ENCODE peak calls at places on chromosomes 1 and 21, in ten cellular contexts. Z is Ammon's horn; J is HCEC 1CT; G is NCI-H1694 treated with DMSO at 0.1 percent for 48 hours; Q is fibroblast of mammary gland; N is CD8-positive, alpha-beta T cell; I is stimulated activated naive CD8-positive, alpha-beta T cell treated with anti-CD3 and anti-CD28 coated beads, Interleukin-15, Interleukin-2, amounts not matched to agents 100 U/mL and 50 U/mL, for 24 hours; O is endothelial cell; U is stimulated activated naive B cell treated with anti-CD40 and anti-IgM and Interleukin-4, amounts not matched to agents 10 μg/mL and 1 μg/mL and 100 μg/mL, for 72 hours; B is GM23338. S is an unnamed sample.

GRCh38 chr1:223775054-223775453 is 62.7 kb downstream of the CAPN2 start:
- DNase-seq in Z (no peak), J (no peak), G (no peak), Q (peak; percentile 79), N (no peak), I (no peak), O (no peak), U (no peak), B (no peak), S (no peak)

GRCh38 chr1:91731815-91732214 is 154.1 kb downstream of the TGFBR3 start:
- DNase-seq in Z (no peak), J (no peak), G (no peak), Q (peak; percentile 72), N (peak; percentile 21), I (peak; percentile 66), O (no peak), U (peak; percentile 31), B (no peak), S (no peak)

GRCh38 chr1:232950919-232951579 is 638 bp downstream of the NTPCR start:
- DNase-seq in Z (peak; percentile 28), J (no peak), G (no peak), Q (no peak), N (peak; percentile 18), I (peak; percentile 34), O (peak; percentile 13), U (no peak), B (peak; percentile 34), S (no peak)

GRCh38 chr1:205088341-205088740 is 4.1 kb upstream of the TMEM81 start:
- DNase-seq in Z (no peak), J (peak; percentile 31), G (no peak), Q (no peak), N (no peak), I (no peak), O (no peak), U (no peak), B (no peak), S (no peak)

GRCh38 chr1:97186381-97186780 is 464.8 kb downstream of the PTBP2 start:
- DNase-seq in Z (no peak), J (peak; percentile 24), G (no peak), Q (peak; percentile 22), N (no peak), I (no peak), O (peak; percentile 8), U (no peak), B (peak; percentile 62), S (no peak)

GRCh38 chr21:40067751-40068150 is 200.5 kb downstream of the PCP4 start:
- DNase-seq in Z (peak; percentile 58), J (no peak), G (peak; percentile 98), Q (no peak), N (no peak), I (no peak), O (no peak), U (no peak), B (no peak), S (no peak)

GRCh38 chr1:12188115-12188514 is 21.3 kb downstream of the TNFRSF1B start:
- DNase-seq in Z (no peak), J (peak; percentile 12), G (no peak), Q (no peak), N (no peak), I (no peak), O (no peak), U (no peak), B (peak; percentile 61), S (no peak)

GRCh38 chr1:59696421-59697115 is 118.2 kb upstream of the HOOK1 start:
- DNase-seq in Z (peak; percentile 47), J (no peak), G (no peak), Q (no peak), N (no peak), I (no peak), O (no peak), U (peak; percentile 17), B (no peak), S (no peak)

GRCh38 chr1:237901284-237901870 is 10.7 kb upstream of the ZP4 start:
- DNase-seq in Z (no peak), J (no peak), G (peak; percentile 3), Q (peak; percentile 34), N (no peak), I (no peak), O (peak; percentile 15), U (no peak), B (peak; percentile 81), S (no peak)

GRCh38 chr1:194830387-194830786 is 1644.0 kb upstream of the B3GALT2 start:
- DNase-seq in Z (no peak), J (no peak), G (no peak), Q (no peak), N (no peak), I (no peak), O (no peak), U (no peak), B (no peak), S (no peak)

GRCh38 chr1:32353886-32354570 is 8.3 kb downstream of the FAM229A start:
- DNase-seq in Z (no peak), J (peak; percentile 49), G (no peak), Q (peak; percentile 65), N (no peak), I (no peak), O (peak; percentile 21), U (no peak), B (no peak), S (no peak)

GRCh38 chr1:160007577-160008200 is 24.1 kb downstream of the PIGM start:
- DNase-seq in Z (peak; percentile 61), J (no peak), G (peak; percentile 41), Q (peak; percentile 38), N (no peak), I (no peak), O (no peak), U (no peak), B (peak; percentile 77), S (no peak)

GRCh38 chr1:43309626-43310025 is 8.8 kb downstream of the TIE1 start:
- DNase-seq in Z (no peak), J (no peak), G (no peak), Q (no peak), N (no peak), I (no peak), O (no peak), U (no peak), B (no peak), S (no peak)

GRCh38 chr1:235913311-235913710 is 46.6 kb upstream of the LYST start:
- DNase-seq in Z (no peak), J (peak; percentile 74), G (no peak), Q (peak; percentile 71), N (no peak), I (no peak), O (no peak), U (no peak), B (no peak), S (no peak)

GRCh38 chr1:89503690-89504089 is 20.9 kb upstream of the LRRC8B start:
- DNase-seq in Z (no peak), J (no peak), G (no peak), Q (no peak), N (no peak), I (no peak), O (no peak), U (no peak), B (no peak), S (no peak)

GRCh38 chr1:39960461-39960958 is 5.6 kb downstream of the MFSD2A start:
- DNase-seq in Z (peak; percentile 50), J (no peak), G (peak; percentile 100), Q (no peak), N (no peak), I (peak; percentile 30), O (no peak), U (peak; percentile 62), B (no peak), S (peak; percentile 7)

GRCh38 chr1:30535595-30536325 is 187.6 kb downstream of the MATN1 start:
- DNase-seq in Z (no peak), J (no peak), G (no peak), Q (no peak), N (no peak), I (no peak), O (no peak), U (no peak), B (no peak), S (no peak)

GRCh38 chr1:206524739-206525364 is 17.5 kb downstream of the RASSF5 start:
- DNase-seq in Z (no peak), J (no peak), G (no peak), Q (no peak), N (no peak), I (no peak), O (no peak), U (no peak), B (no peak), S (no peak)

S was measured in effector CD4-positive, alpha-beta T cell.